ENCODE peak calls at places on chromosomes 3 and 15, in six cellular contexts. Q is HCT116, A is tibial artery, M is colonic mucosa, G is right atrium auricular region, F is aorta. E is an unnamed sample. For H3K4me1, the result is how much of the 10 kb centered on the place peaks cover.

GRCh38 chr15:101657968-101658784 is 6.0 kb upstream of the TM2D3 start:
- DNase-seq in Q (no peak), A (no peak), M (peak), G (no peak), F (no peak), E (peak)

GRCh38 chr3:53880396-53881345 is 1.3 kb downstream of the ACTR8 start:
- DNase-seq in Q (no peak), A (no peak), M (no peak), G (no peak), F (no peak), E (no peak)

GRCh38 chr3:152021951-152022461 is 148.6 kb downstream of the SUCNR1 start:
- DNase-seq in Q (peak), A (peak), M (no peak), G (no peak), F (no peak), E (no peak)

GRCh38 chr15:60957111-60957510 is 272.0 kb downstream of the RORA start:
- DNase-seq in Q (no peak), A (no peak), M (no peak), G (no peak), F (no peak), E (no peak)

GRCh38 chr3:43364926-43365325 is 78.6 kb downstream of the SNRK start:
- DNase-seq in Q (no peak), A (no peak), M (no peak), G (no peak), F (no peak), E (no peak)

GRCh38 chr3:188956839-188957489 is 214.8 kb upstream of the TPRG1 start:
- DNase-seq in Q (peak), A (no peak), M (no peak), G (no peak), F (no peak), E (no peak)

GRCh38 chr3:170634663-170635096 is 48.8 kb upstream of the SLC7A14 start:
- DNase-seq in Q (no peak), A (no peak), M (no peak), G (no peak), F (no peak), E (no peak)

GRCh38 chr15:69576948-69577351 is 124.3 kb downstream of the RPLP1 start:
- DNase-seq in Q (no peak), A (no peak), M (peak), G (no peak), F (peak), E (peak)

GRCh38 chr15:95598456-95598855 is 732.0 kb upstream of the NR2F2 start:
- DNase-seq in Q (no peak), A (no peak), M (no peak), G (no peak), F (no peak), E (no peak)

GRCh38 chr3:13115616-13115910 is 42.3 kb upstream of the IQSEC1 start:
- DNase-seq in Q (no peak), A (no peak), M (no peak), G (no peak), F (peak), E (no peak)

GRCh38 chr3:109806929-109807328 is 469.6 kb upstream of the DPPA4 start:
- DNase-seq in Q (peak), A (no peak), M (no peak), G (no peak), F (no peak), E (peak)

GRCh38 chr3:72161870-72162617 is 377.1 kb upstream of the PROK2 start:
- DNase-seq in Q (no peak), A (no peak), M (peak), G (no peak), F (no peak), E (peak)

GRCh38 chr15:71288348-71288955 is 173.2 kb downstream of the THSD4 start:
- DNase-seq in Q (no peak), A (no peak), M (no peak), G (no peak), F (no peak), E (no peak)

GRCh38 chr3:194989251-194989650 is 281.7 kb downstream of the XXYLT1 start:
- DNase-seq in Q (no peak), A (peak), M (peak), G (peak), F (no peak), E (no peak)

GRCh38 chr3:17025594-17026139 is 140.9 kb downstream of the PLCL2 start:
- DNase-seq in Q (no peak), A (no peak), M (no peak), G (no peak), F (no peak), E (no peak)

GRCh38 chr3:147574622-147575021 is 165.5 kb downstream of the ZIC1 start:
- DNase-seq in Q (no peak), A (no peak), M (no peak), G (no peak), F (no peak), E (no peak)

GRCh38 chr3:129596194-129597086 is 10.0 kb downstream of the PLXND1 start:
- DNase-seq in Q (no peak), A (peak), M (peak), G (peak), F (peak), E (peak)

DNA sequence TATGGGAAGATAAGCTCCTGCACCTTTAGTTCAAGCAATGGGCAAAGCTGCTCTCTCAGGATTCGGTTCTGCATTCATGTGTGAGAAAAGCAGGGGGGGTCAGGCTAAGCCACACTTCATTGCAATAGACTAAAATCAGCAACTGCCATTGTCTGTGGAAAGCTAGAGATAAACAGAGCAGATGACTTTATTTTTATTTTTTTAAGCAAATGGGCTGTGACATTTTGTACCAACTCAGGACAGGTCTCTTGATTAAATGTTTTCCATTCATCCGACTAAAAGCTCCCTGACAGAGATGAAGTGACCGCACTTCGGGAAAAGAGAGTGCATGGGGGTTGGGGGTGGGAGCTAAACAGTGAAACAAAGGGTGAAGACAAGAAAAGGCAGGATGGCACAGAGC is 987.3 kb downstream of the TUSC7 start:
- DNase-seq in Q (no peak), A (no peak), M (no peak), G (no peak), F (no peak), E (no peak)
- H3K4me1 ChIP-seq in Q (under half), A (under half), M (under half), G (under half), F (under half), E (under half)

DNA sequence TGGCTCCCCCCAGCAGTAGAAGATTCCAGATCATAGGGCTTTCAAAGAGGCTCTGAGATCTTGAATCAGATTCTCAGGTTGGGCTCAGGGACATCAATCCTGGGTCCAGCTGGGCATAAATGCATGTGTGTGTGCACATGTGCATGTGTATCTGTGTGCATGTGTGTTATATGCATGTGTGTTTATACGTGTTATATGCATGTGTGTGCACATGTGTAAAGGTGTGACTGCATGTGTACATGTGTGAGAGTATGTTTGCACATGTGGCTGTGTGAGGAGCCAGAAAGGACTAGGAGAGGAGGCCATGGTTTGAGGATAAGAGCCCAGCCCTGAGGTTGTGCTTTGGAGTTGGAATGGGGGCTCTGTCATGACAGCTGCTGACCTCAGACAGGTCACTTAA is 1.8 kb upstream of the MAPKAPK3 start:
- DNase-seq in Q (no peak), A (no peak), M (no peak), G (no peak), F (no peak), E (no peak)
- H3K4me1 ChIP-seq in Q (under half), A (under half), M (under half), G (half or more), F (under half), E (half or more)

GRCh38 chr3:119294402-119294888 is 262 bp downstream of the ARHGAP31 start:
- DNase-seq in Q (no peak), A (peak), M (peak), G (peak), F (peak), E (peak)
- H3K4me1 ChIP-seq in Q (under half), A (under half), M (under half), G (half or more), F (under half), E (under half)

DNA sequence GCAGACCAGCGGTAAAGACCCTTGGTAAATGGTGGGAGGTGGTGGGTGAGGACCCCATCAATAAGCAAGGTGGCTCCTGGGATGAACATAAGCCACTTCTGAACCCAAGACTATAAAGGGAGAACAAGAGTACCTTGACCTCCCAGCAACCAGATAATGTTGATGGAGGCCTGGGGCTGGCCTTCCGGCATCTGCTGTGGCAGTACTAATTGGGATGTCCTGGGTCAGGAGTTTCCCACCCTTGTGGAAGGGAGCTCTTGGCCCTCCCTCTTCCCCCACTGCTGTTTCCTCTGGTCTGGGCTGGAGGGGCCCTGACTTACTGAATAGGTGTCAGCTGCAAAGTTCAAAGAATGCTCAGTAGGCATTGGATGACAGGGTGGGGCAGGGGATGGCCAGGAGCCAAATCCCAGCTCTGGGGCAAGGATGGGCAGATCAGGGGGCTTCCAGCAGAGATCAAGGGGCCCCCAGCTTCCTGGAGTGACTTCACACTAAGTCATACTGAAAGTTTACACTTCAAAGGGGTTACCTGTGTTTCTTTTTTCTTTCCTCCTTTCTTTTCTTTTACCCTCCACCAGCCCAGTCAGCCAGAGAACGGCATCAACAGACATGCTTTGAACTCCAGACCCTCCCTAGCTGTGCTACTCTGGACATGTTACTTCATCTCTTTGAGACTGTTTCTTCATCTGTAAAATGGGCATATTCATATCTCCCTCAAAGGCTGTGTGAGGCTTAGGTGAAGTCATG is 1.6 kb downstream of the RBP1 start:
- DNase-seq in Q (peak), A (no peak), M (no peak), G (no peak), F (no peak), E (no peak)
- H3K4me1 ChIP-seq in Q (half or more), A (under half), M (under half), G (half or more), F (under half), E (half or more)

DNA sequence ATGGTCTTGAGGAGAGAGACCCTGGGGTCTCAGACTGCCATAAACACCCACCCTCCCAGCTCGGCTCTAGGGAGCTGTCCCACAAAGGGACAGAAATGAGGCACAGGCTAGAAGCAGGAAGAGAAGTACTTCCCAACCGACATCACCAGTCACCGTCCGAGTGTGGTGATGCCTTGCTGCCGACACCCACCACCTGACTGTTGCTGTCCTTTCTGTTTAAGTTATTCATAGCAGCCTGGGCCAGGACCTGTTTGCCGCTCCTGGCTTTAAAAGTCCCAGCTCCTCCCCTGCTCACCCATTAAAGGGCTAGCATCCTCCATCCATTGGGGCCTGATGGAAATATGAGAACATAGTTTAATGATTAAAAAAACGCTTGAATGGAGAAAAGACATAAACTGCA is 13.2 kb upstream of the SPG11 start:
- DNase-seq in Q (no peak), A (no peak), M (no peak), G (no peak), F (no peak), E (no peak)
- H3K4me1 ChIP-seq in Q (under half), A (under half), M (under half), G (under half), F (under half), E (under half)

GRCh38 chr3:10194328-10195071 is 29.8 kb downstream of the IRAK2 start:
- DNase-seq in Q (no peak), A (peak), M (no peak), G (no peak), F (peak), E (no peak)
- H3K4me1 ChIP-seq in Q (under half), A (under half), M (under half), G (half or more), F (under half), E (half or more)

DNA sequence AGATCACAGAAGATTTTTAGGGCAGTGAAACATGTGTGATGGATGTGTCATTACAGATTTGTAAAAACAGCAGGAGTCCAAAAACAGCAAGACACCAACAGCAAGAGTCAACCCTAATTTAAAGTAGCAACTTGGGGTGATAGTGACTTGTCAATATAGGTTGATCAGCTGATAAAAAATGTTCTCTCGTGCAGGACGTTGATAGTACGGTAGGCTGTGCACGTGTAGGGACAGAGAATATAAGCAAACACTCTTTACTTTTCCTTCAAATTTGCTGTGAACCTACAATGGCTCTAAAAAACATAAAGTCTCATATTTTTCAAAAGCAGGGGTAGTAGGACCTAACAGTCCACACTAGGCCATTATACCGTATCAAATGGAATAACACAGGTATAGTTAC is 120.8 kb downstream of the STAG1 start:
- DNase-seq in Q (no peak), A (no peak), M (no peak), G (no peak), F (no peak), E (no peak)
- H3K4me1 ChIP-seq in Q (under half), A (under half), M (under half), G (under half), F (under half), E (under half)

GRCh38 chr3:55189359-55189801 is 261.5 kb upstream of the LRTM1 start:
- DNase-seq in Q (no peak), A (no peak), M (no peak), G (no peak), F (no peak), E (no peak)
- H3K4me1 ChIP-seq in Q (under half), A (under half), M (under half), G (under half), F (under half), E (under half)

E was measured in body of pancreas.